ENCODE peak calls at places on chromosome 20, in four cellular contexts. O is EL, V is Peyer's patch, U is sciatic nerve. B is an unnamed sample.

GRCh38 chr20:25024171-25024570 is 31.6 kb upstream of the APMAP start:
- DNase-seq in O (no peak), V (peak; percentile 39), U (peak; percentile 15), B (no peak)

GRCh38 chr20:17579369-17580039 is 9.6 kb downstream of the DSTN start:
- DNase-seq in O (peak; percentile 25), V (no peak), U (no peak), B (no peak)

GRCh38 chr20:46195264-46196038 is 77.3 kb downstream of the CD40 start:
- DNase-seq in O (no peak), V (no peak), U (no peak), B (no peak)

GRCh38 chr20:32792316-32792715 is 27.4 kb upstream of the MAPRE1 start:
- DNase-seq in O (peak; percentile 25), V (no peak), U (no peak), B (no peak)

GRCh38 chr20:50189681-50190250 is 864 bp upstream of the CEBPB start:
- DNase-seq in O (no peak), V (peak; percentile 90), U (peak; percentile 87), B (no peak)

GRCh38 chr20:34058831-34059230 is 53.2 kb downstream of the EIF2S2 start:
- DNase-seq in O (no peak), V (no peak), U (no peak), B (peak; percentile 37)

GRCh38 chr20:57088436-57088835 is 178.0 kb downstream of the BMP7 start:
- DNase-seq in O (no peak), V (no peak), U (no peak), B (no peak)

GRCh38 chr20:40945754-40946451 is 82.7 kb upstream of the TOP1 start:
- DNase-seq in O (peak; percentile 40), V (peak; percentile 51), U (peak; percentile 71), B (peak; percentile 7)

GRCh38 chr20:50664248-50664647 is 27.1 kb downstream of the RIPOR3 start:
- DNase-seq in O (no peak), V (no peak), U (no peak), B (no peak)

GRCh38 chr20:48823960-48824497 is 3.8 kb downstream of the PREX1 start:
- DNase-seq in O (peak; percentile 94), V (no peak), U (no peak), B (peak; percentile 55)

GRCh38 chr20:33443006-33443511 is 504 bp downstream of the SNTA1 start:
- DNase-seq in O (no peak), V (no peak), U (peak; percentile 73), B (no peak)

GRCh38 chr20:57843941-57844625 is 134.3 kb upstream of the PMEPA1 start:
- DNase-seq in O (no peak), V (no peak), U (no peak), B (no peak)

GRCh38 chr20:47691632-47692031 is 93.6 kb downstream of the SULF2 start:
- DNase-seq in O (no peak), V (no peak), U (no peak), B (no peak)

GRCh38 chr20:571754-572331 is 28.3 kb upstream of the CSNK2A1 start:
- DNase-seq in O (peak; percentile 18), V (peak; percentile 61), U (peak; percentile 64), B (no peak)

GRCh38 chr20:49171928-49172327 is 16.2 kb downstream of the STAU1 start:
- DNase-seq in O (no peak), V (no peak), U (no peak), B (no peak)

GRCh38 chr20:2692886-2693285 is 306 bp downstream of the EBF4 start:
- DNase-seq in O (no peak), V (peak; percentile 46), U (no peak), B (no peak)

GRCh38 chr20:23386304-23387117 is 24.5 kb downstream of the GZF1 start:
- DNase-seq in O (no peak), V (no peak), U (no peak), B (no peak)

GRCh38 chr20:62772618-62772993 is 23.7 kb upstream of the MRGBP start:
- DNase-seq in O (no peak), V (no peak), U (no peak), B (no peak)

GRCh38 chr20:57332105-57333089 is 2.8 kb downstream of the SPO11 start:
- DNase-seq in O (no peak), V (no peak), U (no peak), B (no peak)

GRCh38 chr20:43404880-43405279 is 52.8 kb upstream of the SRSF6 start:
- DNase-seq in O (peak; percentile 33), V (no peak), U (no peak), B (no peak)

GRCh38 chr20:36468149-36469000 is 72.9 kb upstream of the MYL9 start:
- DNase-seq in O (no peak), V (no peak), U (no peak), B (no peak)

GRCh38 chr20:33131949-33132822 is 35.8 kb upstream of the BPIFA2 start:
- DNase-seq in O (no peak), V (no peak), U (no peak), B (no peak)

GRCh38 chr20:58907481-58908137 is 55.1 kb downstream of the GNAS start:
- DNase-seq in O (peak; percentile 96), V (peak; percentile 92), U (peak; percentile 92), B (peak; percentile 58)

GRCh38 chr20:45489083-45489531 is 19.6 kb downstream of the WFDC2 start:
- DNase-seq in O (peak; percentile 43), V (no peak), U (no peak), B (peak; percentile 33)

GRCh38 chr20:32908334-32909292 is 49.9 kb downstream of the EFCAB8 start:
- DNase-seq in O (no peak), V (no peak), U (no peak), B (no peak)

GRCh38 chr20:19211661-19212523 is 550 bp upstream of the SLC24A3 start:
- DNase-seq in O (peak; percentile 8), V (no peak), U (peak; percentile 63), B (peak; percentile 27)

GRCh38 chr20:22723659-22724058 is 139.3 kb upstream of the FOXA2 start:
- DNase-seq in O (no peak), V (no peak), U (no peak), B (no peak)

GRCh38 chr20:47274449-47275108 is 81.9 kb downstream of the ZMYND8 start:
- DNase-seq in O (peak; percentile 92), V (peak; percentile 10), U (peak; percentile 6), B (peak; percentile 82)

GRCh38 chr20:50855498-50856474 is 60.9 kb downstream of the BCAS4 start:
- DNase-seq in O (no peak), V (peak; percentile 75), U (no peak), B (peak; percentile 83)

GRCh38 chr20:51128198-51128597 is 105.3 kb upstream of the KCNG1 start:
- DNase-seq in O (peak; percentile 89), V (peak; percentile 34), U (no peak), B (peak; percentile 58)